ENCODE peak calls at places on chromosomes 13 and 19, in seven cellular contexts. One of them, this sample, is unnamed.

GRCh38 chr19:44876930-44877530 is 14.0 kb upstream of the TOMM40 start:
- DNase-seq in fibroblast of lung: no peak
- DNase-seq in PC-9: no peak
- DNase-seq in breast epithelium: no peak
- DNase-seq in heart left ventricle: no peak
- DNase-seq in mammary epithelial cell: no peak
- DNase-seq in AG04450: no peak
- DNase-seq in this sample: no peak

GRCh38 chr13:74641586-74641985 is 507.4 kb upstream of the KLF12 start:
- DNase-seq in fibroblast of lung: peak
- DNase-seq in mammary epithelial cell: peak
- DNase-seq in AG04450: peak
- DNase-seq in breast epithelium: no peak
- DNase-seq in heart left ventricle: no peak
- DNase-seq in PC-9: no peak
- DNase-seq in this sample: no peak

GRCh38 chr19:45186509-45187334 is 8.1 kb downstream of the BLOC1S3 start:
- DNase-seq in fibroblast of lung: no peak
- DNase-seq in heart left ventricle: no peak
- DNase-seq in breast epithelium: no peak
- DNase-seq in PC-9: no peak
- DNase-seq in AG04450: no peak
- DNase-seq in mammary epithelial cell: no peak
- DNase-seq in this sample: no peak

GRCh38 chr13:66795636-66796035 is 434.5 kb downstream of the PCDH9 start:
- DNase-seq in AG04450: no peak
- DNase-seq in heart left ventricle: no peak
- DNase-seq in mammary epithelial cell: no peak
- DNase-seq in fibroblast of lung: no peak
- DNase-seq in PC-9: no peak
- DNase-seq in breast epithelium: no peak
- DNase-seq in this sample: no peak

GRCh38 chr19:30593358-30593757 is 221.2 kb downstream of the ZNF536 start:
- DNase-seq in breast epithelium: peak
- DNase-seq in heart left ventricle: no peak
- DNase-seq in PC-9: no peak
- DNase-seq in mammary epithelial cell: no peak
- DNase-seq in AG04450: no peak
- DNase-seq in fibroblast of lung: no peak
- DNase-seq in this sample: no peak

GRCh38 chr13:41065098-41065497 is 3.8 kb downstream of the WBP4 start:
- DNase-seq in AG04450: peak
- DNase-seq in fibroblast of lung: peak
- DNase-seq in PC-9: no peak
- DNase-seq in heart left ventricle: no peak
- DNase-seq in breast epithelium: no peak
- DNase-seq in mammary epithelial cell: no peak
- DNase-seq in this sample: no peak

GRCh38 chr19:55340144-55340783 is 588 bp downstream of the KMT5C start:
- DNase-seq in breast epithelium: peak
- DNase-seq in PC-9: no peak
- DNase-seq in fibroblast of lung: no peak
- DNase-seq in mammary epithelial cell: no peak
- DNase-seq in AG04450: no peak
- DNase-seq in heart left ventricle: no peak
- DNase-seq in this sample: no peak

GRCh38 chr13:34412817-34413365 is 529.2 kb upstream of the NBEA start:
- DNase-seq in heart left ventricle: no peak
- DNase-seq in AG04450: no peak
- DNase-seq in fibroblast of lung: no peak
- DNase-seq in PC-9: peak
- DNase-seq in breast epithelium: no peak
- DNase-seq in mammary epithelial cell: peak
- DNase-seq in this sample: no peak

GRCh38 chr13:43767351-43767901 is 19.3 kb downstream of the ENOX1 start:
- DNase-seq in AG04450: no peak
- DNase-seq in breast epithelium: no peak
- DNase-seq in fibroblast of lung: peak
- DNase-seq in mammary epithelial cell: no peak
- DNase-seq in PC-9: no peak
- DNase-seq in heart left ventricle: peak
- DNase-seq in this sample: no peak

GRCh38 chr13:98429081-98429480 is 147.8 kb downstream of the STK24 start:
- DNase-seq in AG04450: no peak
- DNase-seq in mammary epithelial cell: no peak
- DNase-seq in fibroblast of lung: no peak
- DNase-seq in PC-9: no peak
- DNase-seq in breast epithelium: no peak
- DNase-seq in heart left ventricle: no peak
- DNase-seq in this sample: no peak

GRCh38 chr13:75492389-75492788 is 10.4 kb upstream of the TBC1D4 start:
- DNase-seq in fibroblast of lung: peak
- DNase-seq in heart left ventricle: no peak
- DNase-seq in mammary epithelial cell: no peak
- DNase-seq in breast epithelium: no peak
- DNase-seq in PC-9: no peak
- DNase-seq in AG04450: no peak
- DNase-seq in this sample: no peak

GRCh38 chr13:88817560-88817959 is 1146.4 kb downstream of the SLITRK5 start:
- DNase-seq in AG04450: no peak
- DNase-seq in fibroblast of lung: no peak
- DNase-seq in heart left ventricle: no peak
- DNase-seq in breast epithelium: no peak
- DNase-seq in PC-9: no peak
- DNase-seq in mammary epithelial cell: no peak
- DNase-seq in this sample: no peak

GRCh38 chr13:74920945-74921725 is 560.8 kb downstream of the TBC1D4 start:
- DNase-seq in breast epithelium: no peak
- DNase-seq in PC-9: no peak
- DNase-seq in heart left ventricle: no peak
- DNase-seq in AG04450: no peak
- DNase-seq in fibroblast of lung: no peak
- DNase-seq in mammary epithelial cell: peak
- DNase-seq in this sample: no peak

GRCh38 chr19:35206379-35206778 is 22.2 kb downstream of the FAM187B start:
- DNase-seq in fibroblast of lung: no peak
- DNase-seq in PC-9: no peak
- DNase-seq in AG04450: no peak
- DNase-seq in heart left ventricle: no peak
- DNase-seq in breast epithelium: no peak
- DNase-seq in mammary epithelial cell: no peak
- DNase-seq in this sample: no peak

GRCh38 chr13:39253774-39254173 is 215.5 kb downstream of the NHLRC3 start:
- DNase-seq in breast epithelium: no peak
- DNase-seq in fibroblast of lung: peak
- DNase-seq in PC-9: no peak
- DNase-seq in mammary epithelial cell: no peak
- DNase-seq in AG04450: peak
- DNase-seq in heart left ventricle: no peak
- DNase-seq in this sample: no peak
- H3K27ac ChIP-seq in breast epithelium: no peak
- H3K27ac ChIP-seq in fibroblast of lung: no peak
- H3K27ac ChIP-seq in PC-9: no peak
- H3K27ac ChIP-seq in mammary epithelial cell: no peak
- H3K27ac ChIP-seq in AG04450: no peak
- H3K27ac ChIP-seq in heart left ventricle: peak
- H3K27ac ChIP-seq in this sample: no peak

DNA sequence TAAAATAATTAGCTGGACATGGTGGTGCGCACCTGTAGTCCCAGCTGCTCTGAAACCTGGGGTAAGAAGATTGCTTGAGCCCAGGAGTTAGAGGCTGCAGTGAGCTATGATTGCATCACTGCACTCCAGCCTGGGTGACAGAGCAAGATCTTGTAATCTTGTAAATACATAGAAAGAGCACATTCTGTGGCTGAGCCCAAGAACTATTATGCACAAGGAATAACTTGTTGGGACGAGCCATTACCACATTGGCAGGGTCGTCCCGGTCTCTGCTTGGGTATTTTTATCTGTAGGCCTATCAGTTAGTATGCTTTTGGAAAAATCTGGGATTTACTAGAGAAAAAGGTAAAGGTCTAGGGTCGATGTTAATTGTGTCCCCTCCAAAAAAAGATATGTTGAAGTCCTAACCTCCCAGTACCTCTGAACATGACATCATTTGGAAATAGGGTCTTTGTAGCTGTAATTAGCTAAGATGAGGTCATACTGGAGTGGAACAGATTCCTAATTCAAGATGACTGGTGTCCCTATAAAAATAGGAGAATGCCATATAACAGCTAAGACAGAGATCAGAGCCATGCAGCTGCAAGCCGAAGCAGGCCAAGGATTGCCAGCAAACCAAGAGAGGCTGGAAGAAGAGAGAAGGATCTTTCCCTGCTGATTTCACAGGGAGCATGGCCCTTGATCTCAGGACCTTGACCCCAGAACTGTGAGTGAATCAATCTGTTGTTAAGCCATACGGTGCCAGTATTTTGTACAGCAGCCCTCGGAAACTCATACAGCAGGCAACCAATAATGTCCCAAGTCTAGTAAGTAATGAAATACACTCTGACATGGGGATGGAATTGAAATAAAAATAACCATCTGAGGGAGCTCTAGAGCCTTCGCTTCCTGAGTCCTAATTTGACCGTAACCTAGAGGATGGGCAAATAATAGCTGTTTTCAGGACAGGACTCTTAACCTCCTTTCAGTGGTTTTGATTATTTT is 77.0 kb downstream of the TM9SF2 start:
- DNase-seq in mammary epithelial cell: no peak
- DNase-seq in PC-9: no peak
- DNase-seq in heart left ventricle: no peak
- DNase-seq in fibroblast of lung: peak
- DNase-seq in breast epithelium: no peak
- DNase-seq in AG04450: no peak
- DNase-seq in this sample: no peak
- TF ChIP-seq CTCF in mammary epithelial cell: no peak
- TF ChIP-seq CTCF in PC-9: no peak
- TF ChIP-seq CTCF in heart left ventricle: peak
- TF ChIP-seq CTCF in fibroblast of lung: peak
- TF ChIP-seq CTCF in breast epithelium: no peak
- TF ChIP-seq CTCF in AG04450: peak
- TF ChIP-seq CTCF in this sample: no peak

GRCh38 chr19:39845621-39846175 is 481 bp downstream of the FBL start:
- DNase-seq in breast epithelium: no peak
- DNase-seq in fibroblast of lung: no peak
- DNase-seq in heart left ventricle: no peak
- DNase-seq in AG04450: no peak
- DNase-seq in mammary epithelial cell: peak
- DNase-seq in PC-9: no peak
- DNase-seq in this sample: peak
- H3K27ac ChIP-seq in breast epithelium: peak
- H3K27ac ChIP-seq in fibroblast of lung: peak
- H3K27ac ChIP-seq in heart left ventricle: peak
- H3K27ac ChIP-seq in AG04450: peak
- H3K27ac ChIP-seq in mammary epithelial cell: peak
- H3K27ac ChIP-seq in PC-9: no peak
- H3K27ac ChIP-seq in this sample: peak

GRCh38 chr13:59364508-59365187 is 799.1 kb downstream of the DIAPH3 start:
- DNase-seq in PC-9: no peak
- DNase-seq in breast epithelium: no peak
- DNase-seq in heart left ventricle: no peak
- DNase-seq in AG04450: no peak
- DNase-seq in fibroblast of lung: no peak
- DNase-seq in mammary epithelial cell: no peak
- DNase-seq in this sample: no peak
- TF ChIP-seq CTCF in PC-9: no peak
- TF ChIP-seq CTCF in breast epithelium: no peak
- TF ChIP-seq CTCF in heart left ventricle: no peak
- TF ChIP-seq CTCF in AG04450: no peak
- TF ChIP-seq CTCF in fibroblast of lung: no peak
- TF ChIP-seq CTCF in mammary epithelial cell: no peak
- TF ChIP-seq CTCF in this sample: no peak

DNA sequence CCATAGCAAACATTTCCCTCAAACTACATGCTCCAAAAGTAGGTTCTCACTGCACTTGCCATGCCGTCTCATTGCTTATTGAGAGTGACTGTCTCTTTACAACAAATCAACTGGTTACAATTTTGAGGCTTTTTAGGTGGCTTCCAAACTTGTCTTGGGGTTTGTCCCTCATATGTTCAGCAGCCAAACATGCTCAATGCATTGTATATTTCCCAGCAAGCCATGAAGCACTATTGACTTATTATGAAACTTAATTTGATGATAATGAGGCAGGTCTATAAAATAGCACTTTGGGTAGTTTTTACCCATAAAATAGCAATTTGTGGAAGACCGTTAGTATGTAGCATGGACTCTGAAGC is 78.2 kb downstream of the LRCH1 start:
- DNase-seq in PC-9: no peak
- DNase-seq in mammary epithelial cell: no peak
- DNase-seq in AG04450: no peak
- DNase-seq in fibroblast of lung: no peak
- DNase-seq in breast epithelium: no peak
- DNase-seq in heart left ventricle: no peak
- DNase-seq in this sample: no peak
- H3K27ac ChIP-seq in PC-9: no peak
- H3K27ac ChIP-seq in mammary epithelial cell: no peak
- H3K27ac ChIP-seq in AG04450: no peak
- H3K27ac ChIP-seq in fibroblast of lung: no peak
- H3K27ac ChIP-seq in breast epithelium: no peak
- H3K27ac ChIP-seq in heart left ventricle: no peak
- H3K27ac ChIP-seq in this sample: no peak

This sample was measured in RWPE1.